ENCODE peak calls at places on chromosomes 1 and 21, in seven cellular contexts. F, T, N, A, M, Y and B are unnamed samples.
A peak's percentile ranks its signal among the peaks of the same experiment; 100 is the strongest.

GRCh38 chr1:204828352-204828850 is 42.3 kb upstream of the NFASC start:
- DNase-seq in F (no peak), T (peak; percentile 88), N (peak; percentile 79), A (peak; percentile 89), M (peak; percentile 71), Y (peak; percentile 49), B (peak; percentile 84)

GRCh38 chr21:26449161-26449560 is 123.9 kb downstream of the CYYR1 start:
- DNase-seq in F (no peak), T (no peak), N (no peak), A (no peak), M (no peak), Y (peak; percentile 64), B (peak; percentile 64)

GRCh38 chr1:1929639-1930545 is 10.8 kb upstream of the TMEM52 start:
- DNase-seq in F (peak; percentile 30), T (peak; percentile 29), N (no peak), A (no peak), M (no peak), Y (no peak), B (no peak)

GRCh38 chr1:22626219-22626902 is 10.1 kb upstream of the C1QA start:
- DNase-seq in F (no peak), T (no peak), N (no peak), A (no peak), M (no peak), Y (no peak), B (no peak)

GRCh38 chr1:159465191-159465603 is 25.7 kb downstream of the OR10J1 start:
- DNase-seq in F (no peak), T (no peak), N (no peak), A (no peak), M (no peak), Y (no peak), B (no peak)

GRCh38 chr21:30425826-30426225 is at the start of gene KRTAP13-3:
- DNase-seq in F (no peak), T (no peak), N (no peak), A (no peak), M (no peak), Y (no peak), B (no peak)

GRCh38 chr1:58782308-58783089 is 1.3 kb downstream of the JUN start:
- DNase-seq in F (peak; percentile 74), T (peak; percentile 78), N (peak; percentile 68), A (peak; percentile 67), M (peak; percentile 49), Y (peak; percentile 68), B (peak; percentile 41)

GRCh38 chr1:193462629-193463320 is 276.4 kb upstream of the B3GALT2 start:
- DNase-seq in F (no peak), T (no peak), N (no peak), A (no peak), M (no peak), Y (peak; percentile 93), B (no peak)

GRCh38 chr1:24047101-24047459 is 64.9 kb downstream of the MYOM3 start:
- DNase-seq in F (no peak), T (peak; percentile 41), N (no peak), A (no peak), M (peak; percentile 77), Y (peak; percentile 69), B (no peak)

GRCh38 chr1:226643701-226644540 is 95.2 kb downstream of the ITPKB start:
- DNase-seq in F (peak; percentile 16), T (peak; percentile 32), N (no peak), A (no peak), M (peak; percentile 18), Y (no peak), B (no peak)

GRCh38 chr1:85596947-85597346 is 16.4 kb downstream of the CCN1 start:
- DNase-seq in F (no peak), T (no peak), N (no peak), A (no peak), M (no peak), Y (no peak), B (no peak)

GRCh38 chr1:211515090-211516023 is 23.4 kb upstream of the RD3 start:
- DNase-seq in F (peak; percentile 91), T (peak; percentile 81), N (peak; percentile 84), A (peak; percentile 75), M (peak; percentile 53), Y (peak; percentile 83), B (peak; percentile 74)

GRCh38 chr1:28718601-28719331 is 18.0 kb upstream of the YTHDF2 start:
- DNase-seq in F (no peak), T (no peak), N (no peak), A (no peak), M (no peak), Y (peak; percentile 59), B (no peak)

GRCh38 chr1:184574588-184574987 is 180.1 kb downstream of the EDEM3 start:
- DNase-seq in F (no peak), T (no peak), N (no peak), A (peak; percentile 56), M (no peak), Y (no peak), B (peak; percentile 35)

GRCh38 chr1:150887018-150887417 is at the start of gene CTXND2:
- DNase-seq in F (no peak), T (no peak), N (no peak), A (no peak), M (no peak), Y (peak; percentile 81), B (peak; percentile 88)

GRCh38 chr1:39326836-39327235 is 122.3 kb downstream of the MACF1 start:
- DNase-seq in F (no peak), T (no peak), N (no peak), A (no peak), M (no peak), Y (no peak), B (no peak)

GRCh38 chr1:39328722-39329121 is 124.2 kb downstream of the MACF1 start:
- DNase-seq in F (no peak), T (no peak), N (no peak), A (no peak), M (no peak), Y (no peak), B (no peak)

GRCh38 chr1:39332291-39332690 is 127.8 kb downstream of the MACF1 start:
- DNase-seq in F (no peak), T (no peak), N (no peak), A (no peak), M (no peak), Y (no peak), B (no peak)

GRCh38 chr1:39331647-39332046 is 127.2 kb downstream of the MACF1 start:
- DNase-seq in F (no peak), T (no peak), N (no peak), A (no peak), M (no peak), Y (no peak), B (no peak)

GRCh38 chr1:39328110-39328509 is 123.6 kb downstream of the MACF1 start:
- DNase-seq in F (no peak), T (no peak), N (no peak), A (no peak), M (no peak), Y (no peak), B (no peak)
- H3K9me3 ChIP-seq in F (no peaks in the 10 kb centered on the region), T (no peaks in the 10 kb centered on the region), N (no peaks in the 10 kb centered on the region), A (no peaks in the 10 kb centered on the region), M (no peaks in the 10 kb centered on the region), Y (no peaks in the 10 kb centered on the region), B (no peaks in the 10 kb centered on the region)

DNA sequence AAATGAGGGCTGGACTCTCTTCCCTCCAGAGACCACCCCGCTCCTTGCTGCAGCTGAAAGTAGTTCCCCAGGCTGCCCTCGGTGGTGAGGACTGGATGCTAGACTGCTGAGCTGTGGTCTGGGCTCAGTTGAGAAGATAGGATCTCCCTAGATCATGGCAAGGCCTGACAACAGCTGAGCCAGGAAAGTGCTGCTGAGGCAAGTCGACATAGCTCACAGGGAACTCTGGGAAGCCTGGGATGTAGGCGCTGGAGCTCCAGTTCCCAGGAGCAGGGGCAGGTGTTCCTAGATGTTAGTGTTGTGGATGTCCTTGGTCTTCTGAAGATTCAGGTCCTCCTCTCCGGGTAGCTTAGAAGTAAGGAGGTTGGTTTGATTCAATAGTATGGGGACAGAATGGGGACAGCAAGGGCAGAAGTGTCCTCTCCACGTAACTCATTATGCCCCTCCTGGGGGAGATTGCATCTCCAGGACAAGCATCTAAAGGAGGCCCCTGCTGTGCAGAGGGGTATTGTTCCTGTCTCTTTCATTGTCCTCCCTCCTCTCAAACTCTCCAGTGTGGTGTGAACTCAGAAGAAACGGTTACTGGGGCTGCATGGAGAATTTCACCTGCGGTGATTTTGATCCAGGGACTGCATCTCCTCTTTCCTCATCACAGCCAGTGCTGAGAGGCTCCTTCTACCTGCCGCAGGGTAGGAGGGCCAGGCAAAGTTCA is 3.7 kb downstream of the CYB561D1 start:
- DNase-seq in F (no peak), T (no peak), N (no peak), A (no peak), M (no peak), Y (no peak), B (no peak)
- H3K27ac ChIP-seq in F (no peak overlapping the region), T (peak overlapping the region; percentile 56), N (no peak overlapping the region), A (no peak overlapping the region), M (no peak overlapping the region), Y (no peak overlapping the region), B (peak overlapping the region; percentile 40)

DNA sequence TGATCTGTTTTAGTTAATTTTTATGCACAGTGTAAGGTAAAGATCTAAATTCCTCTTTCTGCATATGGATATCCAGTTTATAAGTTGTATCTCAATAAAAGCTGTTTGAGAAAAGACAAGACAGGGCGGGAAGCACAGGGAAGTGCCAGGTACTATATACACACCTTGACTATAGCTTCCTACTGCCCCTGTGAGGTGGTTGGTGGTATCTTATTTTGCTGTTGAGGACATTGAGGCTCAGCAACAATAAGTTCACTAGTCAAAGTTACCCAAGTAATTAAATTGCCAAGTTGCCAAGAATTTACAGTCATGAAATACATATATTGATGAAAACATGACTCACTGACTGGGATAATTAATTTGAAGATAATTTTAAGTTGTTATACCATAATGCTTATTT is 109.1 kb downstream of the CD247 start:
- DNase-seq in F (no peak), T (no peak), N (no peak), A (no peak), M (no peak), Y (no peak), B (no peak)
- TF ChIP-seq CTCF in F (no peak), T (no peak), N (no peak), A (peak; percentile 65), M (no peak), Y (no peak), B (no peak)

GRCh38 chr1:56777972-56778371 is 41.2 kb downstream of the FYB2 start:
- DNase-seq in F (no peak), T (no peak), N (no peak), A (no peak), M (no peak), Y (no peak), B (no peak)
- H3K9me3 ChIP-seq in F (no peaks in the 10 kb centered on the region), T (no peaks in the 10 kb centered on the region), N (no peaks in the 10 kb centered on the region), A (no peaks in the 10 kb centered on the region), M (no peaks in the 10 kb centered on the region), Y (no peaks in the 10 kb centered on the region), B (no peaks in the 10 kb centered on the region)

DNA sequence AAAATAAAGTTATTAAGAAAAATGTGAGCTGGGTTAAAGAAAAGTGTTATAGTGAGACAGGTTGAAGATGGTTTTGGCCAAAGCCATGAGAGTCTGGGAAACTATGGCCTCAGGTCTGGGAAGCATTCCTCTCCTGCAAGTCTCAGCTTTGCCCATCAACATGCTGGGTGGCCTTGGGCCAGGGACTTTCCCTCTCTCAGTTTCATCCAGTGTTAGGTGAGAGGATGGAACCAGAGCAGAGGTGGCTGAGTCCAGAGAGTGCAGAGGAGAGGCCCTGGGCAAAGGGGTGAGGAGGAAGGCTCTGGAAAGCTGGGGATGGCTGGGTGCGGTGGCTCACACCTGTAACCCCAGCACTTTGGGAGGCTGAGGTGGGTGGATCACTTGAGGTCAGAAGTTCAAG is 10.5 kb downstream of the PADI2 start:
- DNase-seq in F (no peak), T (no peak), N (no peak), A (no peak), M (no peak), Y (no peak), B (no peak)
- H3K27ac ChIP-seq in F (no peak overlapping the region), T (no peak overlapping the region), N (no peak overlapping the region), A (no peak overlapping the region), M (no peak overlapping the region), Y (no peak overlapping the region), B (no peak overlapping the region)